ENCODE peak calls at places on chromosomes 2 and 18, in seven cellular contexts. R is A549, E is fibroblast of lung, X is IMR-90, W is hepatocyte, G is HCT116, T is PC-3. D is an unnamed sample.
A peak's percentile ranks its signal among the peaks of the same experiment; 100 is the strongest.

GRCh38 chr2:70977605-70978205 is 725 bp upstream of the ANKRD53 start:
- DNase-seq in R (no peak), E (peak; percentile 96), X (peak; percentile 93), W (no peak), G (no peak), T (peak; percentile 57), D (no peak)

GRCh38 chr18:33755918-33756590 is 178.0 kb downstream of the ASXL3 start:
- DNase-seq in R (peak; percentile 3), E (peak; percentile 98), X (peak; percentile 93), W (peak; percentile 73), G (no peak), T (peak; percentile 64), D (no peak)

GRCh38 chr2:52395912-52396311 is 1364.0 kb upstream of the NRXN1 start:
- DNase-seq in R (no peak), E (peak; percentile 63), X (peak; percentile 77), W (no peak), G (no peak), T (peak; percentile 37), D (no peak)

GRCh38 chr2:230225486-230225885 is at the start of gene SP140:
- DNase-seq in R (no peak), E (no peak), X (no peak), W (no peak), G (no peak), T (no peak), D (no peak)

GRCh38 chr2:17958486-17959092 is 80.1 kb downstream of the KCNS3 start:
- DNase-seq in R (no peak), E (no peak), X (no peak), W (no peak), G (no peak), T (no peak), D (no peak)

GRCh38 chr18:51151568-51152511 is 45.6 kb downstream of the MEX3C start:
- DNase-seq in R (no peak), E (no peak), X (no peak), W (no peak), G (no peak), T (no peak), D (peak; percentile 23)

GRCh38 chr2:222743263-222743865 is 71.9 kb downstream of the MOGAT1 start:
- DNase-seq in R (no peak), E (no peak), X (no peak), W (no peak), G (no peak), T (no peak), D (no peak)

GRCh38 chr2:25387479-25388449 is 46.0 kb upstream of the DNMT3A start:
- DNase-seq in R (no peak), E (no peak), X (no peak), W (no peak), G (no peak), T (no peak), D (no peak)

GRCh38 chr2:37389984-37390765 is 45.7 kb downstream of the QPCT start:
- DNase-seq in R (peak; percentile 86), E (peak; percentile 62), X (peak; percentile 96), W (peak; percentile 77), G (peak; percentile 28), T (peak; percentile 95), D (peak; percentile 67)

GRCh38 chr2:10654069-10654468 is 35.7 kb downstream of the NOL10 start:
- DNase-seq in R (no peak), E (peak; percentile 19), X (peak; percentile 37), W (peak; percentile 34), G (peak; percentile 76), T (peak; percentile 87), D (no peak)

GRCh38 chr18:36917907-36918306 is 89.0 kb downstream of the KIAA1328 start:
- DNase-seq in R (no peak), E (no peak), X (no peak), W (no peak), G (no peak), T (no peak), D (no peak)

GRCh38 chr2:98298685-98299180 is 47.5 kb upstream of the CNGA3 start:
- DNase-seq in R (no peak), E (no peak), X (no peak), W (no peak), G (no peak), T (no peak), D (no peak)

GRCh38 chr2:239949079-239949478 is 76.1 kb downstream of the NDUFA10 start:
- DNase-seq in R (no peak), E (no peak), X (no peak), W (no peak), G (no peak), T (no peak), D (peak; percentile 12)

GRCh38 chr2:164784376-164784775 is 57.2 kb downstream of the COBLL1 start:
- DNase-seq in R (no peak), E (no peak), X (no peak), W (no peak), G (no peak), T (no peak), D (no peak)

GRCh38 chr2:174901075-174901474 is 104.1 kb downstream of the CHN1 start:
- DNase-seq in R (no peak), E (peak; percentile 55), X (peak; percentile 36), W (peak; percentile 11), G (no peak), T (no peak), D (no peak)

GRCh38 chr2:153870308-153870707 is 1.4 kb upstream of the GALNT13 start:
- DNase-seq in R (no peak), E (no peak), X (no peak), W (peak; percentile 23), G (no peak), T (no peak), D (no peak)

GRCh38 chr2:121513597-121514333 is 16.9 kb upstream of the RNU4ATAC start:
- DNase-seq in R (no peak), E (no peak), X (no peak), W (no peak), G (no peak), T (no peak), D (no peak)

GRCh38 chr18:23131693-23132319 is 3.5 kb upstream of the CABLES1 start:
- DNase-seq in R (peak; percentile 56), E (peak; percentile 88), X (peak; percentile 84), W (peak; percentile 81), G (peak; percentile 73), T (peak; percentile 85), D (peak; percentile 48)

GRCh38 chr2:179275280-179276013 is 10.8 kb upstream of the SESTD1 start:
- DNase-seq in R (no peak), E (peak; percentile 35), X (peak; percentile 79), W (peak; percentile 18), G (no peak), T (no peak), D (no peak)

GRCh38 chr2:179274749-179275148 is 10.1 kb upstream of the SESTD1 start:
- DNase-seq in R (no peak), E (no peak), X (peak; percentile 22), W (no peak), G (no peak), T (no peak), D (no peak)

GRCh38 chr2:179273461-179273962 is 8.9 kb upstream of the SESTD1 start:
- DNase-seq in R (no peak), E (peak; percentile 49), X (peak; percentile 24), W (no peak), G (no peak), T (no peak), D (no peak)

GRCh38 chr2:179270689-179271088 is 6.1 kb upstream of the SESTD1 start:
- DNase-seq in R (no peak), E (no peak), X (no peak), W (no peak), G (no peak), T (no peak), D (no peak)

GRCh38 chr2:179272406-179273192 is 8.0 kb upstream of the SESTD1 start:
- DNase-seq in R (no peak), E (peak; percentile 93), X (peak; percentile 73), W (peak; percentile 24), G (no peak), T (peak; percentile 75), D (no peak)
- H3K4me2 ChIP-seq in R (peak overlapping the region; percentile 77), E (no peak overlapping the region), X (peak overlapping the region; percentile 82), W (peak overlapping the region; percentile 55), G (no peak overlapping the region), T (peak overlapping the region; percentile 78), D (no peak overlapping the region)

GRCh38 chr2:145597809-145598208 is 1077.9 kb upstream of the ZEB2 start:
- DNase-seq in R (no peak), E (peak; percentile 92), X (peak; percentile 37), W (no peak), G (no peak), T (no peak), D (no peak)
- H3K4me2 ChIP-seq in R (no peak overlapping the region), E (no peak overlapping the region), X (no peak overlapping the region), W (no peak overlapping the region), G (no peak overlapping the region), T (peak overlapping the region; percentile 8), D (no peak overlapping the region)

GRCh38 chr2:88042476-88042875 is 13.1 kb downstream of the KRCC1 start:
- DNase-seq in R (no peak), E (no peak), X (no peak), W (no peak), G (no peak), T (no peak), D (no peak)

GRCh38 chr2:88036162-88036561 is 19.4 kb downstream of the KRCC1 start:
- DNase-seq in R (no peak), E (no peak), X (peak; percentile 23), W (no peak), G (no peak), T (peak; percentile 72), D (no peak)

DNA sequence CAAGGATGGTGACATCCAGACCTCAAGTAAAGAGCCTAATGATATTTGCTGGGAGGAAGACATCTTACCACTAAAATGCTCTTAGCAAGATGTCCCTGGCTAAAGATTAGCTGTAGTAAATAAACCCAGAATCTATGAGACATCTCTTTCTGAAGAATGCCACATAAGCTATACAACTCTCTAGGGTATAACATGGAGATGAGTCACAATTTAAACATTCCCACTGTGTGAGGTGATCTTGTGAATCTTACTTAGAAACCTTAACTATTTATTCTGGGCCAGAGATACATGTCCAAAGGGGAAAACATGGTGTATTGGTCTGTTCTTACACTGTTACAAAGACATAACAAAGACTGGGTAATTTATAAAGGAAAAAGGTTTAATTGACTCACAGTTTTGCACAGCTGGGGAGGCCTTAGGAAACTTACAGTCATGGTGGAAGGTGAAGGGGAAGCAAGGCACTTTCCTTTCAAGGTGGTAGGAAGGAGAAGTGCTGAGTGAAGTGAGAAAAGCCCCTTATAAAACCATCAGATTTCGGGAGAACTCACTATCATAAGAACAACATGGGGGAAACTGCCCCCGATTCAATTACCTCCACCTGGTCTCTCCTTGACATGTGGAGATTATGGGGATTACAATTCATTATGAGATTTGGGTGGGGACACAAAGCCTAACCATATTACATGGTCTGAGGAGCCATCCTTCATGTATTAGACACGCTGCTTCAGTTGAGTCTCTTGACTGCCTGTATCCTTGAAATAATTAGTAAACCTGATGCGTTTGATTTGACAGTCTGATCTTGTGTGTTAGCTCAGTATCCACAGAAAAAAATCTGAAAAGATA is 17.1 kb downstream of the KRCC1 start:
- DNase-seq in R (peak; percentile 46), E (peak; percentile 83), X (peak; percentile 97), W (peak; percentile 33), G (no peak), T (peak; percentile 93), D (no peak)
- H3K4me2 ChIP-seq in R (peak overlapping the region; percentile 54), E (no peak overlapping the region), X (peak overlapping the region; percentile 43), W (no peak overlapping the region), G (peak overlapping the region; percentile 17), T (peak overlapping the region; percentile 60), D (no peak overlapping the region)

DNA sequence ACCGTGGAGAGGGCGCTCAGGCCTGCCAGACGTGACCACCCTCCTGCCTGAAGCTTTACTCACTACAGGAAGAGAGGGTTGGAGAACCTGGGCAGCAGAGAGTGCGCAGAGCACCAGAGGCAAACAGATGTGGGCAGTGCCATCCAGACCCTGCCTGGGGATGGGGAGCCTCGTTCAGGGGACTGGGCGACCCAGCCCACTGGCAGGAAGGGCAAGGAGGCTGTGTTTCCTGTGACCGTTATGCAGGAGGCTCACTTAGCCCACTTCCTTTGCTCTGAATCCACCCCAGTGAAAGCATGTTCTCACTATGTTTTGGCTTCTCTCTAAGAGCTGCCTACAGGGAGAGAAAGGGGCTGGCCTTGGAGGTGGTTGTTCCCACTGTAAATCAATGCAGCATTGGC is 23.1 kb upstream of the ACKR3 start:
- DNase-seq in R (no peak), E (no peak), X (no peak), W (no peak), G (no peak), T (no peak), D (no peak)
- H3K4me2 ChIP-seq in R (no peak overlapping the region), E (no peak overlapping the region), X (no peak overlapping the region), W (no peak overlapping the region), G (no peak overlapping the region), T (no peak overlapping the region), D (no peak overlapping the region)

D was measured in H9.